ENCODE peak calls at places on chromosomes 6 and 20, in six cellular contexts. T, S, P, X, A and H are unnamed samples. For H3K4me1, the result is how much of the 10 kb centered on the place peaks cover.

GRCh38 chr20:24502184-24502583 is 32.8 kb downstream of the SYNDIG1 start:
- DNase-seq in T (peak), S (no peak), P (no peak), X (no peak), A (peak), H (no peak)

GRCh38 chr6:110422444-110422822 is 7.1 kb upstream of the DDO start:
- DNase-seq in T (peak), S (no peak), P (no peak), X (no peak), A (no peak), H (no peak)

GRCh38 chr20:1938464-1939269 is 43.5 kb downstream of the SIRPA start:
- DNase-seq in T (no peak), S (no peak), P (no peak), X (no peak), A (no peak), H (no peak)

GRCh38 chr6:52326540-52327364 is 35.2 kb upstream of the PAQR8 start:
- DNase-seq in T (no peak), S (no peak), P (no peak), X (no peak), A (no peak), H (no peak)

GRCh38 chr20:64146936-64147451 is 17.3 kb upstream of the MYT1 start:
- DNase-seq in T (no peak), S (no peak), P (no peak), X (no peak), A (no peak), H (no peak)

GRCh38 chr6:163404825-163405265 is 9.7 kb upstream of the QKI start:
- DNase-seq in T (peak), S (no peak), P (no peak), X (no peak), A (peak), H (no peak)

GRCh38 chr20:32582659-32583580 is 2.2 kb downstream of the NOL4L start:
- DNase-seq in T (no peak), S (peak), P (no peak), X (peak), A (peak), H (no peak)

GRCh38 chr6:150394053-150394875 is 25.5 kb downstream of the IYD start:
- DNase-seq in T (no peak), S (no peak), P (no peak), X (no peak), A (no peak), H (no peak)

GRCh38 chr20:19205999-19206398 is 6.4 kb upstream of the SLC24A3 start:
- DNase-seq in T (peak), S (peak), P (peak), X (peak), A (peak), H (no peak)

GRCh38 chr6:97841763-97842162 is 558.7 kb upstream of the MMS22L start:
- DNase-seq in T (peak), S (no peak), P (no peak), X (no peak), A (peak), H (no peak)

GRCh38 chr6:169567809-169568208 is 134.0 kb downstream of the WDR27 start:
- DNase-seq in T (no peak), S (no peak), P (no peak), X (no peak), A (no peak), H (no peak)

GRCh38 chr6:47678739-47679138 is 19.6 kb upstream of the ADGRF4 start:
- DNase-seq in T (no peak), S (no peak), P (no peak), X (no peak), A (no peak), H (no peak)

GRCh38 chr6:170160031-170160627 is 130.7 kb downstream of the DLL1 start:
- DNase-seq in T (no peak), S (no peak), P (peak), X (no peak), A (no peak), H (no peak)

GRCh38 chr6:5149891-5150290 is 64.8 kb downstream of the PPP1R3G start:
- DNase-seq in T (no peak), S (no peak), P (no peak), X (no peak), A (no peak), H (no peak)

GRCh38 chr6:112802154-112802553 is 455.0 kb downstream of the RFPL4B start:
- DNase-seq in T (peak), S (no peak), P (no peak), X (no peak), A (peak), H (no peak)

GRCh38 chr6:144468709-144469108 is 183.6 kb downstream of the UTRN start:
- DNase-seq in T (no peak), S (no peak), P (no peak), X (no peak), A (no peak), H (no peak)

DNA sequence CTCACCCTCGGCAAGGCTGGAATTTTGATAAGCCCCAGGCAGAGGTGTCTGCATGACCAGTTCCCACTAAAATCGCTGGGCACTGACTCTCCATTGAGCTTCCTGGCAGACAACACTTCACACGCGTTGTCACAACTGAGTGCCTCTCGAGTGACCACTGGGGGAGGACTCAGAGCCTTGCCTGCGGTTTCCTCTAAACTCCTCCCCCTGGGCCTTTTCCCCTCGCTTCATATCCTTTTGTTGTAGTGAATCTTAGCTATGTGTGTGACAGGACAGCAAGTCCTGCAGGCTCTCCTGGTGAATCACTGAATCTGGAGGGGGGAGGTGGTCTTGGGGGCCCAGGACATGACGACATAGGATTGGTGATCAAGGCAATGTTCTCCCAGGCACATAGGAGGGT is 670.8 kb downstream of the PRKN start:
- DNase-seq in T (peak), S (no peak), P (no peak), X (peak), A (peak), H (no peak)
- H3K4me1 ChIP-seq in T (under half), S (under half), P (under half), X (under half), A (under half), H (under half)

DNA sequence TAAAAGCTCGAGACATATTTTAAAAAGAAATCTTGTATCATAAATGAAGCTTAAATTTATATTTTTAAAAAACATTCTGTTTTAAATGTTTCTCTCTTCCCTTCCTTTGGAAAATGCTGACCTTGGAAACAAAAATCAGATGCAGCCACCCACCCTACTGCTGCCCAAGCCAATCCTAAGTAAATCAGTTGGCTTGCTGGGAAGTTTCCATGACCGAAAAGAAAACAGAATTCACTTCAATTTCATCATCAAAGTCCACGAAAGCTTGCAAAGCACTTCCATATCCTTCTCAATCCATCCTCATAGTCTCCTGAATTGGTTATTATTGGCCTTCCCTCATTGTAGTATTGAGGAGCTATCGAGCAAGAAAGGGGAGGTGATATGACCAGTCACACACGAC is 80.1 kb downstream of the PLCG1 start:
- DNase-seq in T (no peak), S (no peak), P (no peak), X (no peak), A (no peak), H (no peak)
- H2AFZ ChIP-seq in T (no peak), S (no peak), P (no peak), X (no peak), A (no peak), H (no peak)

GRCh38 chr6:122406187-122406586 is 6.7 kb downstream of the HSF2 start:
- DNase-seq in T (no peak), S (no peak), P (no peak), X (peak), A (no peak), H (no peak)

GRCh38 chr6:122405417-122405816 is 6.0 kb downstream of the HSF2 start:
- DNase-seq in T (no peak), S (no peak), P (no peak), X (peak), A (peak), H (no peak)

GRCh38 chr6:122407712-122408111 is 8.3 kb downstream of the HSF2 start:
- DNase-seq in T (no peak), S (no peak), P (no peak), X (no peak), A (no peak), H (no peak)

GRCh38 chr6:122408240-122408639 is 8.8 kb downstream of the HSF2 start:
- DNase-seq in T (no peak), S (no peak), P (no peak), X (no peak), A (no peak), H (peak)

GRCh38 chr6:122408697-122409458 is 9.4 kb downstream of the HSF2 start:
- DNase-seq in T (no peak), S (no peak), P (no peak), X (no peak), A (no peak), H (no peak)
- H3K4me1 ChIP-seq in T (under half), S (under half), P (under half), X (under half), A (under half), H (under half)

DNA sequence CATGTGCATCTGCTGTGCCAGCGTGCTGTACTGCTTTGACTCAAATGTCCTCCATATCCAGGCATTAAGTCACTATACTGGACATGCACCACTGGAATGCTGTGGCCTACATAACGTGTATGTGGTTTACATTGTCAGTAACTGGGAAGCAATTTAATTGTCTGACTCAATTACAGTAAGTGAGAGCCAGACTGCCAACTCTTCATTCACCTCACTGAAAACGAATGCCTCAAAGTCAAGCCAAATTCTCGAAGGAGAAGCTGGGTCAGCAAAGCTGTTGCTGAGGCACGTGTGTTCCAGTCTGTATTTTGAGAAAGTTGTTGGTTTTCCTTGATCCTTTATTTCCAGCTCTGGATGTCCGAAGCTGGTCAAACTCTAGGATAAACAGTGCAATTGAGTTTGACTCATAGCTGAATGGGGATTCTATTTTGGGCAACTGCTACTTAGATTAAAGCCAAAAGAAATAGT is 534.3 kb downstream of the COL12A1 start:
- DNase-seq in T (peak), S (no peak), P (no peak), X (no peak), A (peak), H (no peak)
- H2AFZ ChIP-seq in T (peak), S (no peak), P (no peak), X (no peak), A (peak), H (no peak)

GRCh38 chr6:40194771-40195170 is 260.5 kb upstream of the MOCS1 start:
- DNase-seq in T (no peak), S (no peak), P (no peak), X (no peak), A (no peak), H (no peak)

GRCh38 chr6:40188931-40189330 is 254.7 kb upstream of the MOCS1 start:
- DNase-seq in T (no peak), S (no peak), P (no peak), X (no peak), A (no peak), H (no peak)

GRCh38 chr6:40197371-40197770 is 263.1 kb upstream of the MOCS1 start:
- DNase-seq in T (no peak), S (no peak), P (no peak), X (no peak), A (no peak), H (no peak)

GRCh38 chr6:40195751-40196518 is 261.7 kb upstream of the MOCS1 start:
- DNase-seq in T (no peak), S (no peak), P (no peak), X (no peak), A (no peak), H (no peak)

GRCh38 chr6:40192516-40192915 is 258.3 kb upstream of the MOCS1 start:
- DNase-seq in T (no peak), S (no peak), P (no peak), X (no peak), A (no peak), H (no peak)
- H3K4me1 ChIP-seq in T (under half), S (under half), P (under half), X (under half), A (under half), H (under half)

GRCh38 chr6:166025149-166025898 is 142.3 kb downstream of the TBXT start:
- DNase-seq in T (peak), S (no peak), P (no peak), X (no peak), A (peak), H (no peak)
- H2AFZ ChIP-seq in T (no peak), S (no peak), P (no peak), X (no peak), A (peak), H (no peak)

GRCh38 chr6:21969192-21969591 is 327.6 kb downstream of the PRL start:
- DNase-seq in T (no peak), S (no peak), P (no peak), X (no peak), A (no peak), H (no peak)

GRCh38 chr6:21970560-21970959 is 326.3 kb downstream of the PRL start:
- DNase-seq in T (no peak), S (no peak), P (no peak), X (no peak), A (no peak), H (no peak)

GRCh38 chr6:21967282-21967681 is 329.6 kb downstream of the PRL start:
- DNase-seq in T (no peak), S (no peak), P (no peak), X (no peak), A (no peak), H (no peak)

GRCh38 chr6:21965953-21966539 is 330.8 kb downstream of the PRL start:
- DNase-seq in T (no peak), S (no peak), P (no peak), X (peak), A (no peak), H (no peak)

GRCh38 chr6:21965029-21965428 is 331.8 kb downstream of the PRL start:
- DNase-seq in T (no peak), S (no peak), P (no peak), X (no peak), A (no peak), H (no peak)
- H3K4me1 ChIP-seq in T (under half), S (under half), P (under half), X (under half), A (under half), H (under half)

DNA sequence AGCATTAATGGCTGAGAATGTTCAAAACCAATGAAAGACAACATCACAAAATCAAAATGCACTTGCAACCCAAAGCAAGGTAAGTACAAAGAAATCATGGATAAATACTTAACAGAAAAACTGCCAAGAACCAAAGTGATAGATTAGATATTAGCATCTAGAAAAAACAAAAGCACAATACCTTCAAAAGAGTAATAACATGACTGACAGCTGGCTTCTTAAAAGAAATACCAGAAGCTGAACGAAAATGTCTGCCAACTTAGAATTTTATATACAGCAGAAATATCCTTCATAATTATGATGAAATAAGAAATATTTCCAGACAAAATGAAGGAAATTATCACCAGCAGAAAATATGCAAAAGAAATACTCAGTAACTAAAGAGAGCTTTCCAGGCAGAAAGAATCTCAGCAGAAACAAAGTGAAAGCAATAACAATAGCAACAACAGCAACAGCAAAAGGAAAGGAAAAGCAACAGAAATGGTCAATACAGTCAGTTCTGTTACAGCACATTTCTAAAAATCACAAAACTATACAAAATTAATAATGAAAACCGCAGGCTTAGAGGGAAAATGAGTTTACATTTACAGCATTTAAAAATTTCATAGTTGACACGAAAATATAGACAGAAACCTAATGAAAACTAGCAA is 121.5 kb upstream of the MAN1A1 start:
- DNase-seq in T (no peak), S (no peak), P (no peak), X (no peak), A (no peak), H (no peak)
- H2AFZ ChIP-seq in T (no peak), S (no peak), P (no peak), X (no peak), A (no peak), H (peak)